ENCODE peak calls at places on chromosomes 1 and 21, in seven cellular contexts. E is psoas muscle, R is suprapubic skin, A is cardiac fibroblast, L is fibroblast of lung, Y is stomach, Z is cardiac muscle cell. K is an unnamed sample.

GRCh38 chr1:13723810-13724209 is 23.8 kb downstream of the PRDM2 start:
- DNase-seq in E (no peak), R (no peak), A (peak; percentile 73), L (no peak), Y (peak; percentile 28), Z (peak; percentile 81), K (no peak)

GRCh38 chr1:30706528-30706927 is 16.9 kb downstream of the MATN1 start:
- DNase-seq in E (peak; percentile 65), R (peak; percentile 83), A (peak; percentile 52), L (peak; percentile 30), Y (peak; percentile 43), Z (peak; percentile 66), K (no peak)

GRCh38 chr1:65059930-65060538 is 88.0 kb upstream of the AK4 start:
- DNase-seq in E (no peak), R (no peak), A (peak; percentile 75), L (peak; percentile 27), Y (no peak), Z (peak; percentile 66), K (peak; percentile 57)

GRCh38 chr1:165696625-165697100 is 1.7 kb downstream of the ALDH9A1 start:
- DNase-seq in E (no peak), R (no peak), A (peak; percentile 95), L (peak; percentile 92), Y (no peak), Z (peak; percentile 97), K (peak; percentile 91)

GRCh38 chr1:5551274-5551966 is 440.8 kb downstream of the NPHP4 start:
- DNase-seq in E (no peak), R (no peak), A (peak; percentile 12), L (no peak), Y (no peak), Z (no peak), K (no peak)

GRCh38 chr1:224432672-224433040 is 1.9 kb downstream of the WDR26 start:
- DNase-seq in E (no peak), R (no peak), A (peak; percentile 32), L (peak; percentile 16), Y (no peak), Z (peak; percentile 42), K (peak; percentile 26)

GRCh38 chr1:54781023-54781723 is 16.9 kb upstream of the PARS2 start:
- DNase-seq in E (no peak), R (no peak), A (no peak), L (peak; percentile 14), Y (no peak), Z (peak; percentile 38), K (no peak)

GRCh38 chr1:117143172-117143571 is 21.6 kb upstream of the TRIM45 start:
- DNase-seq in E (no peak), R (no peak), A (no peak), L (peak; percentile 30), Y (no peak), Z (no peak), K (no peak)

GRCh38 chr1:192100686-192101468 is 57.4 kb upstream of the RGS18 start:
- DNase-seq in E (no peak), R (no peak), A (no peak), L (no peak), Y (no peak), Z (no peak), K (no peak)

GRCh38 chr1:212104586-212105282 is 69.2 kb downstream of the DTL start:
- DNase-seq in E (no peak), R (no peak), A (no peak), L (no peak), Y (no peak), Z (no peak), K (no peak)

GRCh38 chr1:85144351-85144750 is 56.5 kb downstream of the SYDE2 start:
- DNase-seq in E (no peak), R (no peak), A (no peak), L (no peak), Y (no peak), Z (no peak), K (no peak)

GRCh38 chr1:189657715-189658114 is 819.9 kb downstream of the BRINP3 start:
- DNase-seq in E (no peak), R (no peak), A (no peak), L (no peak), Y (no peak), Z (no peak), K (no peak)

GRCh38 chr1:245512181-245512888 is 357.6 kb downstream of the KIF26B start:
- DNase-seq in E (no peak), R (no peak), A (no peak), L (peak; percentile 48), Y (no peak), Z (no peak), K (no peak)

GRCh38 chr1:232123775-232124659 is 497.4 kb downstream of the DISC1 start:
- DNase-seq in E (no peak), R (no peak), A (peak; percentile 70), L (peak; percentile 45), Y (no peak), Z (peak; percentile 34), K (no peak)

GRCh38 chr1:204705493-204705811 is 19.9 kb upstream of the LRRN2 start:
- DNase-seq in E (no peak), R (no peak), A (no peak), L (no peak), Y (no peak), Z (no peak), K (no peak)

GRCh38 chr1:223189903-223190724 is 47.1 kb upstream of the TLR5 start:
- DNase-seq in E (no peak), R (no peak), A (peak; percentile 47), L (peak; percentile 89), Y (no peak), Z (no peak), K (peak; percentile 42)

GRCh38 chr21:45162809-45163208 is 88.4 kb downstream of the ADARB1 start:
- DNase-seq in E (no peak), R (no peak), A (no peak), L (no peak), Y (no peak), Z (no peak), K (no peak)

GRCh38 chr1:179190861-179191260 is 38.6 kb downstream of the ABL2 start:
- DNase-seq in E (no peak), R (no peak), A (peak; percentile 73), L (no peak), Y (no peak), Z (peak; percentile 77), K (peak; percentile 38)

GRCh38 chr1:25819496-25820246 is at the start of gene MTFR1L:
- DNase-seq in E (peak; percentile 87), R (peak; percentile 93), A (peak; percentile 69), L (peak; percentile 77), Y (peak; percentile 93), Z (peak; percentile 79), K (peak; percentile 73)

GRCh38 chr1:25820247-25821111 is 725 bp downstream of the MTFR1L start:
- DNase-seq in E (peak; percentile 36), R (peak; percentile 69), A (peak; percentile 71), L (peak; percentile 61), Y (peak; percentile 61), Z (peak; percentile 51), K (peak; percentile 59)

GRCh38 chr1:25816112-25816718 is 3.5 kb upstream of the MTFR1L start:
- DNase-seq in E (no peak), R (no peak), A (no peak), L (no peak), Y (no peak), Z (no peak), K (no peak)

GRCh38 chr1:25817840-25818501 is 1.8 kb upstream of the MTFR1L start:
- DNase-seq in E (no peak), R (no peak), A (no peak), L (no peak), Y (no peak), Z (no peak), K (no peak)

GRCh38 chr1:25818569-25818968 is 1.2 kb upstream of the MTFR1L start:
- DNase-seq in E (no peak), R (no peak), A (no peak), L (no peak), Y (no peak), Z (no peak), K (no peak)
- H3K4me3 ChIP-seq in E (peak overlapping the region; percentile 73), R (peak overlapping the region; percentile 77), A (no peak overlapping the region), L (peak overlapping the region; percentile 90), Y (peak overlapping the region; percentile 75), Z (peak overlapping the region; percentile 76), K (peak overlapping the region; percentile 91)

GRCh38 chr1:193703655-193704054 is 517.2 kb upstream of the B3GALT2 start:
- DNase-seq in E (no peak), R (no peak), A (no peak), L (peak; percentile 35), Y (no peak), Z (peak; percentile 67), K (no peak)

GRCh38 chr1:193700710-193701355 is 514.4 kb upstream of the B3GALT2 start:
- DNase-seq in E (no peak), R (no peak), A (peak; percentile 50), L (peak; percentile 85), Y (no peak), Z (peak; percentile 45), K (peak; percentile 77)

GRCh38 chr1:193705473-193706074 is 519.2 kb upstream of the B3GALT2 start:
- DNase-seq in E (no peak), R (no peak), A (no peak), L (peak; percentile 64), Y (no peak), Z (peak; percentile 62), K (no peak)

GRCh38 chr1:193703101-193703500 is 516.7 kb upstream of the B3GALT2 start:
- DNase-seq in E (no peak), R (no peak), A (no peak), L (no peak), Y (no peak), Z (no peak), K (no peak)

GRCh38 chr1:193701729-193702128 is 515.3 kb upstream of the B3GALT2 start:
- DNase-seq in E (no peak), R (no peak), A (no peak), L (no peak), Y (no peak), Z (no peak), K (no peak)
- TF ChIP-seq CTCF in E (no peak), R (no peak), A (no peak), L (no peak), Y (no peak), Z (no peak), K (no peak)

DNA sequence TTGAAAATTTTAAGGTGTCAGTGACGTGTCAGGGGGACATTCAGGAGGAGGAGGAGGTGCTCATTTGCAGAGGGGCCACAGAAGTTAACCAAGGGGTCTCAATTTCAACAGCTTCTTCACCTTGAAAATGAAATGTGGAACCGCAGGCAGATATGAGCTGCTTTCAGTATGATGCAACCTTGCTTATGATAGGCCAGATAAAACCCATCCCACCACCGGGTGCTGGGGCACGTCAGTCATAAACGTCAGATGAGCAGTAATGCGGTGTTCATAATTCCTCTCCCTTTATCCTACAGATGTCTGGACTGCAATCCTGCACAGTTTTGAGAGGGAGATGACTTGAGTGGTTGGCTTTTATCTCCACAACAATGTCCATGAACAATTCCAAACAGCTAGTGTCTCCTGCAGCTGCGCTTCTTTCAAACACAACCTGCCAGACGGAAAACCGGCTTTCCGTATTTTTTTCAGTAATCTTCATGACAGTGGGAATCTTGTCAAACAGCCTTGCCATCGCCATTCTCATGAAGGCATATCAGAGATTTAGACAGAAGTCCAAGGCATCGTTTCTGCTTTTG is 1.7 kb downstream of the PTGFR start:
- DNase-seq in E (no peak), R (peak; percentile 67), A (peak; percentile 13), L (no peak), Y (no peak), Z (peak; percentile 53), K (no peak)
- H3K4me3 ChIP-seq in E (peak overlapping the region; percentile 55), R (peak overlapping the region; percentile 56), A (peak overlapping the region; percentile 70), L (no peak overlapping the region), Y (peak overlapping the region; percentile 50), Z (no peak overlapping the region), K (no peak overlapping the region)

DNA sequence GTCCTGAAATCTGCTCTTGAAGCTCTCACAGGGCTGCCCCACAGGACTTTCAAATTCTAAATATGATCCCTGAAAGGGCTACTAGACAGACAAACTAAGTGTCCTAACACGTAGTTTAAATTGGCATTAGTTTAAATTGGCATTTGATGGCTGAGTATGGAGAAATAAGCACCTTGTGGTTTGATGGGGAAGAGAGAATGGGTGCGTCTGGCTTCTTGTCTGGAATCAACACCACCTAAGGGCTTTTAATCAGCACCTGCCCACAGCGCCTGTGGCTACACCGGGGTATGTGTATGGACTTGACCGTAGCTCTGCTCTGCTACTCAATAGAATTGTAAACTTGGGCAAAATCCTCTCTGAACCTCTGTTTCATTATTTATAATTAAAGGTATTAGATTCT is 5.7 kb upstream of the LAMB3 start:
- DNase-seq in E (no peak), R (no peak), A (no peak), L (no peak), Y (no peak), Z (no peak), K (no peak)
- TF ChIP-seq CTCF in E (no peak), R (no peak), A (no peak), L (no peak), Y (no peak), Z (no peak), K (no peak)

K was measured in astrocyte of the spinal cord.